ENCODE peak calls at places on chromosomes 16 and 17, in four cellular contexts. Z is progenitor cell of endocrine pancreas, Y is uterus, B is nephron progenitor cell. K is an unnamed sample.

GRCh38 chr17:39822051-39822450 is 42.1 kb downstream of the IKZF3 start:
- DNase-seq in B (no peak), Z (no peak), Y (no peak), K (no peak)

GRCh38 chr16:29987371-29988085 is 7.9 kb downstream of the HIRIP3 start:
- DNase-seq in B (no peak), Z (no peak), Y (no peak), K (no peak)

GRCh38 chr17:8312726-8313600 is 2.9 kb downstream of the ARHGEF15 start:
- DNase-seq in Y (no peak), Z (no peak), B (no peak), K (no peak)

GRCh38 chr16:46972971-46973456 is 460 bp downstream of the DNAJA2 start:
- DNase-seq in Z (peak), B (peak), Y (no peak), K (peak)

GRCh38 chr17:77728871-77729270 is 229.6 kb upstream of the TNRC6C start:
- DNase-seq in Z (no peak), Y (no peak), B (no peak), K (no peak)

GRCh38 chr16:50474138-50474537 is 74.1 kb upstream of the NKD1 start:
- DNase-seq in B (no peak), Z (no peak), Y (no peak), K (no peak)

GRCh38 chr16:4500283-4500682 is 24.1 kb downstream of the HMOX2 start:
- DNase-seq in B (no peak), Y (no peak), Z (no peak), K (no peak)

GRCh38 chr17:7856081-7856791 is 1.1 kb downstream of the NAA38 start:
- DNase-seq in B (peak), Z (no peak), Y (peak), K (peak)

GRCh38 chr16:84749072-84749471 is 49.3 kb downstream of the USP10 start:
- DNase-seq in Z (no peak), Y (no peak), B (no peak), K (no peak)
- TF ChIP-seq CTCF in Z (no peak), Y (no peak), B (no peak), K (no peak)

DNA sequence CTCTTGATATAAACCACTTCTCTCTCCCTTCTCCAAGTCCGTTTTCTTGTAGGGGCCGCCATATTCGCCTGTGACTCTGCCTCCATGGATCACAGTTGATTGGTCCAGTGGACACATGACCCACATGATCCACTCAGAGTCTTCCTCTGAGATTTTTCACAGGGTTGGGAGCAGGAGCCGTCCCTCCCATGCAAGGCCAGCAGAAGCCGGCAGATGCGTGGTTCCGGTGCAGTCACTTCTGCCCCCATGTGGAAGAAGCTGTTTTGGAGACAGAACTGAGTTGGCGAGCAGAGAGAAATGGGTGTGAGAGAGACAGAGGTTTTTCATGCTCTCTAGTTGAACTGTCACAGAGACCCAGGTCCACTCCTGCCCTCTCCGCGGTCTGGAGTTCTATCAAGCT is 83.3 kb downstream of the C16orf95 start:
- DNase-seq in Y (no peak), B (no peak), Z (no peak), K (peak)
- TF ChIP-seq CTCF in Y (no peak), B (peak), Z (peak), K (no peak)

GRCh38 chr17:9468532-9468931 is 107.1 kb downstream of the STX8 start:
- DNase-seq in B (no peak), Z (no peak), Y (no peak), K (no peak)

GRCh38 chr17:9468937-9469336 is 106.7 kb downstream of the STX8 start:
- DNase-seq in Y (no peak), Z (no peak), B (no peak), K (no peak)

GRCh38 chr17:9465216-9465921 is 110.3 kb downstream of the STX8 start:
- DNase-seq in B (no peak), Y (no peak), Z (no peak), K (no peak)

GRCh38 chr17:9470171-9470570 is 105.4 kb downstream of the STX8 start:
- DNase-seq in B (no peak), Z (no peak), Y (no peak), K (no peak)

GRCh38 chr17:9467518-9467917 is 108.1 kb downstream of the STX8 start:
- DNase-seq in B (no peak), Z (no peak), Y (no peak), K (peak)
- TF ChIP-seq CTCF in B (no peak), Z (peak), Y (no peak), K (peak)

DNA sequence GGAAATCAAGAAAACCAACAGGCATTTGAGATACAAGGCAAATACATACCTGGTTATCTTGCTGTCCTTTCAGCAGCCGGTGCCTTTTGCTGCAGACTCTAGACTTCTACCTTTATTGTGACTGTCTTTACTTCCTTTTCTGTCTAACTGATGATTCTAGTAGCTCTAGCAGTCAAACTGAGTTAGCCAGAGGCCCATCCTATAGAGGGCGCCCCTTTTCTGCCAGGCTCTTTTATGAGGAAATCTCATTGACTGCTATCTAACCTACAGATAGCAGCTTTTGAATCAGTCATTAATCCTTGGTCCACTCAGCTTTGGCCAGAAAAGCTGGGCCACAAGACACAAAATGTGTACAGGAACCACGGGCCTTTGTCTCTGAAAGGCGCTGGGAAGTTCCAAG is 87.5 kb upstream of the WSB1 start:
- DNase-seq in Y (no peak), B (no peak), Z (no peak), K (no peak)
- TF ChIP-seq CTCF in Y (no peak), B (no peak), Z (no peak), K (no peak)

GRCh38 chr17:6853764-6854442 is 22.4 kb upstream of the TEKT1 start:
- DNase-seq in B (no peak), Y (no peak), Z (no peak), K (peak)
- TF ChIP-seq CTCF in B (peak), Y (no peak), Z (peak), K (peak)

GRCh38 chr16:53695070-53695469 is 8.6 kb downstream of the RPGRIP1L start:
- DNase-seq in Z (no peak), B (no peak), Y (no peak), K (no peak)

GRCh38 chr16:53689636-53690035 is 14.0 kb downstream of the RPGRIP1L start:
- DNase-seq in B (no peak), Y (no peak), Z (no peak), K (no peak)

GRCh38 chr16:53692146-53692545 is 11.5 kb downstream of the RPGRIP1L start:
- DNase-seq in Z (no peak), B (peak), Y (no peak), K (peak)
- TF ChIP-seq CTCF in Z (peak), B (peak), Y (no peak), K (peak)

DNA sequence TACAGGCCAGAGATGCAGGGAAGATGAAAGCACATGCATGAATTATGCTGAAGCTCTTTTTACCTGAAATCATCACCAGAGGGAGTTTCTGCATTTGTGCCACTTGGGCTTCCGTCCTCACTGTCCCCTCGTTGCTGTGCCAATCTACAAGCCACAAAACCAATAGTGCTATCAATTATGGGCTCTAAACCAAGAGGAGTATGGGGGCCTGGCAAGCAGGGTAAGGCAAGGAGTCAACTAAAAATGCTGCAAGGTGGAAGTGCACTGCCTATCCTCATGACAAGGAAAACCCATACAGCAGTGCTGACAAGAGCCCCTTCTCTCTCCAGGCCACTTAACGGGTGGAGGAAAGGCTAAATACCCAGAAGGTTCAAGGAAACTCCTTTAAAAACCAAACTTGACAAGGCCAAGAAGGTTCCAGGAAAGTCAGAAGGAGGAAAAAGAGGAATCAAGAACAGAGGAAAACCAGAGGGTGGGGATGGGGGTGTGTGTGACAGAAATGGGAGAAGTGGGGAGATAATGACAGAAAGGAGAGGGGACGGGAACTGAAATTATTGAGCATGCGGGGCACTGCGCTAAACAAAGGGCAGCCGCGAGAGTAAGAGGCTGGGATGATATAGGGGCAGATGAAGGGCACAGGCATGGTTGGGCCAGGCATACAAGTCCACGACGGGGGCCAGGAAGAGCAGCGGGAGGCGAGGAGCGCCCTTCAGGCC is 674 bp downstream of the C17orf75 start:
- DNase-seq in Y (no peak), Z (no peak), B (no peak), K (no peak)
- TF ChIP-seq CTCF in Y (no peak), Z (peak), B (no peak), K (no peak)

GRCh38 chr17:63774141-63774981 is at the start of gene DDX42:
- DNase-seq in Z (peak), B (peak), Y (peak), K (peak)
- TF ChIP-seq CTCF in Z (peak), B (no peak), Y (no peak), K (no peak)

GRCh38 chr16:56604966-56605365 is 3.4 kb upstream of the MT2A start:
- DNase-seq in B (no peak), Y (no peak), Z (no peak), K (no peak)

GRCh38 chr16:56605475-56605874 is 2.9 kb upstream of the MT2A start:
- DNase-seq in Z (no peak), B (no peak), Y (no peak), K (no peak)

GRCh38 chr16:56606071-56606687 is 2.2 kb upstream of the MT2A start:
- DNase-seq in Z (no peak), Y (peak), B (no peak), K (no peak)

GRCh38 chr16:56601325-56601724 is 7.1 kb upstream of the MT2A start:
- DNase-seq in Y (no peak), B (no peak), Z (no peak), K (no peak)

GRCh38 chr16:56603589-56603988 is 4.8 kb upstream of the MT2A start:
- DNase-seq in B (no peak), Y (no peak), Z (no peak), K (peak)
- TF ChIP-seq CTCF in B (peak), Y (peak), Z (peak), K (no peak)

GRCh38 chr16:57955572-57955971 is 15.4 kb downstream of the CNGB1 start:
- DNase-seq in Y (no peak), B (no peak), Z (no peak), K (no peak)
- TF ChIP-seq CTCF in Y (no peak), B (no peak), Z (no peak), K (no peak)